ENCODE peak calls at places on chromosomes 4 and X, in seven cellular contexts. F, I, L, J, P, T and Z are unnamed samples.

GRCh38 chr4:109010534-109010933 is 247.7 kb upstream of the ETNPPL start:
- DNase-seq in F (no peak), I (no peak), L (no peak), J (no peak), P (no peak), T (no peak), Z (no peak)

GRCh38 chr4:57265831-57266582 is 155.8 kb upstream of the IGFBP7 start:
- DNase-seq in F (peak), I (no peak), L (no peak), J (no peak), P (no peak), T (no peak), Z (no peak)

GRCh38 chr4:187814737-187815465 is 180.7 kb upstream of the ZFP42 start:
- DNase-seq in F (no peak), I (no peak), L (no peak), J (no peak), P (no peak), T (no peak), Z (no peak)

GRCh38 chr4:88382621-88383020 is 4.0 kb downstream of the HERC6 start:
- DNase-seq in F (no peak), I (no peak), L (peak), J (no peak), P (no peak), T (peak), Z (no peak)

GRCh38 chrX:2464677-2465166 is 36.1 kb downstream of the DHRSX start:
- DNase-seq in F (no peak), I (no peak), L (no peak), J (no peak), P (no peak), T (no peak), Z (no peak)

GRCh38 chr4:86558799-86559198 is 35.3 kb upstream of the PTPN13 start:
- DNase-seq in F (no peak), I (no peak), L (no peak), J (no peak), P (no peak), T (peak), Z (no peak)

GRCh38 chrX:71558920-71559319 is 19.3 kb upstream of the GCNA start:
- DNase-seq in F (no peak), I (no peak), L (no peak), J (no peak), P (no peak), T (no peak), Z (no peak)

GRCh38 chr4:151238477-151238876 is 38.5 kb upstream of the PRSS48 start:
- DNase-seq in F (no peak), I (no peak), L (no peak), J (no peak), P (no peak), T (no peak), Z (no peak)